ENCODE peak calls at places on chromosome 17, in five cellular contexts. One of them, this sample, is unnamed.

GRCh38 chr17:76354317-76354729 is 607 bp upstream of the PRPSAP1 start:
- DNase-seq in IMR-90: no peak
- DNase-seq in adrenal gland: no peak
- DNase-seq in spleen: peak; percentile 78
- DNase-seq in Peyer's patch: no peak
- DNase-seq in this sample: no peak

GRCh38 chr17:77831497-77832179 is 126.9 kb upstream of the TNRC6C start:
- DNase-seq in IMR-90: peak; percentile 77
- DNase-seq in spleen: peak; percentile 46
- DNase-seq in Peyer's patch: no peak
- DNase-seq in adrenal gland: no peak
- DNase-seq in this sample: no peak

GRCh38 chr17:65794572-65794971 is 233.1 kb upstream of the AXIN2 start:
- DNase-seq in adrenal gland: no peak
- DNase-seq in spleen: no peak
- DNase-seq in IMR-90: peak; percentile 13
- DNase-seq in Peyer's patch: no peak
- DNase-seq in this sample: no peak

GRCh38 chr17:54992797-54993639 is 24.5 kb downstream of the STXBP4 start:
- DNase-seq in adrenal gland: no peak
- DNase-seq in Peyer's patch: no peak
- DNase-seq in spleen: no peak
- DNase-seq in IMR-90: peak; percentile 54
- DNase-seq in this sample: no peak

GRCh38 chr17:64679710-64680216 is 17.7 kb upstream of the SMURF2 start:
- DNase-seq in IMR-90: peak; percentile 99
- DNase-seq in adrenal gland: no peak
- DNase-seq in Peyer's patch: no peak
- DNase-seq in spleen: no peak
- DNase-seq in this sample: no peak

GRCh38 chr17:15263206-15263579 is 1.9 kb downstream of the PMP22 start:
- DNase-seq in adrenal gland: peak; percentile 86
- DNase-seq in spleen: peak; percentile 75
- DNase-seq in Peyer's patch: peak; percentile 80
- DNase-seq in IMR-90: peak; percentile 73
- DNase-seq in this sample: peak; percentile 98

GRCh38 chr17:51166987-51167931 is 1.0 kb downstream of the NME2 start:
- DNase-seq in adrenal gland: peak; percentile 63
- DNase-seq in spleen: peak; percentile 90
- DNase-seq in Peyer's patch: peak; percentile 72
- DNase-seq in IMR-90: peak; percentile 19
- DNase-seq in this sample: peak; percentile 88

GRCh38 chr17:79707931-79708891 is 22.5 kb upstream of the ENPP7 start:
- DNase-seq in IMR-90: peak; percentile 38
- DNase-seq in Peyer's patch: peak; percentile 72
- DNase-seq in adrenal gland: peak; percentile 42
- DNase-seq in spleen: peak; percentile 81
- DNase-seq in this sample: peak; percentile 91

DNA sequence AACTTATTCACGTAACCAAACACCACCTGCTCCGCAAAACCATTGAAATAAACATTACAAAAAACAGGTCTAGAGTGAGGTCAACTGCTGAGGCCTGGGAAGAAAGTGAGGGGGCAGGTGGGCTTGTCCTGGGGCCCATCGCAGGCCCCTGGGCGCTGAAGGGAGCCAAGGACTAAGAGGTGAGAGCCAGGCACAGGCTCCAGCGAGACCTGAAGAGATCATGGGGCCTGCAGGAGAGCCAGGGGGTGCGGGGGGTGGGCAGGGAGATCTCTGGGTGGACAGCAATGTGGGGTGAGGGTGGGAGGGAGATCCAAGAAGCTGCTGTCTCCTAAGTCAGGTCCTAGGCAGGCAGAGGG is 7.9 kb downstream of the ARHGAP27 start:
- DNase-seq in IMR-90: no peak
- DNase-seq in spleen: peak; percentile 62
- DNase-seq in adrenal gland: no peak
- DNase-seq in Peyer's patch: no peak
- DNase-seq in this sample: no peak
- H3K4me3 ChIP-seq in IMR-90: no peak overlapping the region
- H3K4me3 ChIP-seq in spleen: no peak overlapping the region
- H3K4me3 ChIP-seq in adrenal gland: no peak overlapping the region
- H3K4me3 ChIP-seq in Peyer's patch: no peak overlapping the region
- H3K4me3 ChIP-seq in this sample: no peak overlapping the region

DNA sequence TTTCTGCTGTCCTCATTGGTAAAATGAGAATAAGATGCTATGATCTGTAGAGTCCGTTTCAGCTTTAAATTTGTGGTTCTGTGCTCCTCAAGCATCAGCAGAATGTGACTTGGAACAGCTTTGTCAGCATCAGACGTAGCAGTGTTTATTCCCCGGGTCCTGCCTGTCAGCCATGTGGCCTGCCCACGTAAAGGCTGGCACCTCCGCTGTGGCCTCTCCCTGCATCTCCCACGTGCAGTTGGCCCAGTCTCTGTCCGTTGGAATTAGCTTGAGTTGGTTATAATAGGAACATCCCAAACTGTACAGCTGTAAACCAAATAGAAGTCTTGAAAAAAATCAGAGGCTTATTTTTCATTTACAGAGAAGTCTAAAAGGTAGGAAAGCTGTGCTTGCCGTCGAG is 61.7 kb downstream of the ARHGAP44 start:
- DNase-seq in IMR-90: no peak
- DNase-seq in Peyer's patch: no peak
- DNase-seq in spleen: no peak
- DNase-seq in adrenal gland: no peak
- DNase-seq in this sample: no peak
- TF ChIP-seq POLR2A in IMR-90: no peak
- TF ChIP-seq POLR2A in Peyer's patch: no peak
- TF ChIP-seq POLR2A in spleen: no peak
- TF ChIP-seq POLR2A in adrenal gland: no peak
- TF ChIP-seq POLR2A in this sample: no peak

DNA sequence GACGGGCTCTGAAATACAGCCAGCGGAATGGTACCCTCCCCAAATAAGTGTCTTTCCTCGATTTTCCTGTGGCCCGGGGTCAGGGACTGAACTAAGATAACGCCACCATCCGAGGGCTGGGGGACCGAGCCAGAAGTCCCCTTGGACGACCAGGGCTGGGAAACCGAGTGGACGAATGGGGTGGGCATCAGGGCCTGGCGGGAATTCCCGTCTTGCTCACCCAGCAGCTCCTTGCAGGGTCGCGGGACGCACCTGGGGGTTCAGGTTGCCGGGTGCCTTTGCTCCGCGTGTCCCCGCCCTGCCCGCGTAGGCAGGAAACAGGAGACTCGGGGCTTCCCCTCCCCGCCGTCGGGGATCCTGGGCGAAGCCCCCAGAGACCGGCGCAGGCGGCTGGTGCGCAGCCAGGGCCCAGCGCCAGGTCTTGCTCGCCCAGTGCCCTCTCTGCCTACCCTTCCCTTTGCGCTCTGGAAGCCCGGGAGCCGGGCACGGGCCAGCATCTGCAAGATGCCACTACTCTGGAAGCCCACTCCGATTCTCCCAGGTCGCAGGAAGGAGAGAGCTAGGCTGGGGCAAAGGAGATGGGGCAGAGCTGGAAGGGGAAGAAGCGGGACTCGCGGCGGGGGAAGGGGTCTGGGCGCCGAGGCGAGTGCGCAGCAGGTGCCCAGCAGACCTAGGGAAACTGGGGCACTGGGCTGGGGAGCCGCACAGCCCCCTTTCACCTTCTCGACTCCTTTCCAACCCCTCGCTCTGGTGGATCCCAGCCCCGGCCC is 729 bp upstream of the GRIN2C start:
- DNase-seq in Peyer's patch: no peak
- DNase-seq in spleen: no peak
- DNase-seq in IMR-90: no peak
- DNase-seq in adrenal gland: no peak
- DNase-seq in this sample: no peak
- H3K4me3 ChIP-seq in Peyer's patch: peak overlapping the region; percentile 42
- H3K4me3 ChIP-seq in spleen: no peak overlapping the region
- H3K4me3 ChIP-seq in IMR-90: no peak overlapping the region
- H3K4me3 ChIP-seq in adrenal gland: peak overlapping the region; percentile 35
- H3K4me3 ChIP-seq in this sample: no peak overlapping the region

DNA sequence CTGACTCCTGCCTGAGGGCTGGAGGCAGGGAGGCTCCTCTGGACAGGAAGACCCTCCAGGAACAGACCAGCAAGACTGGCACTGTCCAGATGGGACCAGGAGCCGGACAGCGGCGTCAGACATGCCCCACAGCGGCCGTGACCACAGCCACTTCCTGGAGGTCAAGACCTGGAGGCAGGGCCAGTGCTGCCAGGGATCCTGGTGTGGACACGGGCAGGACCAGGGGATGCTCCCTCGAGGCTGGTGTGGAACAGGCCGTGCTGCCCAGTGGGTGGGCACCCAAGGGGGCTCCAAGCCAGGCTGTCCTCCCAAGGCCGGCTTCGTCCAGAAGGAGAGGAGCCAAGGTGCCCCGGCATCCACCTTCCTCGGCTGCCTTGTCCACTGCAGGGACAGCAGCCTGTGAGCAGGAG is 4.5 kb upstream of the CCDC57 start:
- DNase-seq in Peyer's patch: no peak
- DNase-seq in IMR-90: no peak
- DNase-seq in spleen: peak; percentile 93
- DNase-seq in adrenal gland: no peak
- DNase-seq in this sample: peak; percentile 88
- TF ChIP-seq POLR2A in Peyer's patch: no peak
- TF ChIP-seq POLR2A in IMR-90: no peak
- TF ChIP-seq POLR2A in spleen: no peak
- TF ChIP-seq POLR2A in adrenal gland: no peak
- TF ChIP-seq POLR2A in this sample: no peak

GRCh38 chr17:47219621-47220475 is 10.7 kb downstream of the MYL4 start:
- DNase-seq in adrenal gland: no peak
- DNase-seq in spleen: no peak
- DNase-seq in Peyer's patch: no peak
- DNase-seq in IMR-90: no peak
- DNase-seq in this sample: peak; percentile 56

GRCh38 chr17:47222032-47222431 is 12.9 kb downstream of the MYL4 start:
- DNase-seq in Peyer's patch: no peak
- DNase-seq in IMR-90: no peak
- DNase-seq in adrenal gland: no peak
- DNase-seq in spleen: no peak
- DNase-seq in this sample: peak; percentile 77

GRCh38 chr17:47221154-47221553 is 12.0 kb downstream of the MYL4 start:
- DNase-seq in IMR-90: no peak
- DNase-seq in Peyer's patch: no peak
- DNase-seq in spleen: no peak
- DNase-seq in adrenal gland: no peak
- DNase-seq in this sample: no peak

GRCh38 chr17:47220531-47220999 is 11.4 kb downstream of the MYL4 start:
- DNase-seq in IMR-90: no peak
- DNase-seq in Peyer's patch: no peak
- DNase-seq in spleen: no peak
- DNase-seq in adrenal gland: no peak
- DNase-seq in this sample: no peak

DNA sequence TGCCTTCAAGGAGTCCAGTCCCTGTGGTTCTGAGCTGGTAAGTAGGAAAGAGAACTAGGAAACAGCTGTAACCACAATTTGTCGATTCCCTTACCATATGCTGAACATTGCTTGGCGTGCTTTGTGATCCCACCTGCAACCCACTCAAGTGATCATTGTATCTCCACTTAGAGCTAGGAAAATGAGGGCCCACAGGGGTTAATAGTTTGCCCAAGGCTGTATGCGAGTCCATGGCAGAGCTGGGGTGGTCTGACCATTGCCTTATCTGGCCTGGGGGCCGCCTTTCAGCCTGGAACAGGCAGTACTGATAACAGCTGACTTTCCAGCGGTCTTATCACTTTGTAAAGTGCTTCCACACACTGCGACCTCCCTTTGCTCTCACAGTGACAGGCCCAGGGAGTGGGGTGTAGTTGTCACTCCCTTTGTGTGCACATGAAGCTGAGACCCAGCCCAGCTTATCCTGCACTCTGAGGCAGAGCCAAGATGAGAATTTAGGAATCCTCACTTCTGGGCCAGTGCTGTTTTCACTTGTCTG is 9.8 kb downstream of the MYL4 start:
- DNase-seq in adrenal gland: no peak
- DNase-seq in Peyer's patch: no peak
- DNase-seq in spleen: no peak
- DNase-seq in IMR-90: no peak
- DNase-seq in this sample: peak; percentile 53
- H3K4me3 ChIP-seq in adrenal gland: no peak overlapping the region
- H3K4me3 ChIP-seq in Peyer's patch: no peak overlapping the region
- H3K4me3 ChIP-seq in spleen: no peak overlapping the region
- H3K4me3 ChIP-seq in IMR-90: no peak overlapping the region
- H3K4me3 ChIP-seq in this sample: no peak overlapping the region

GRCh38 chr17:10698116-10698818 is 873 bp downstream of the ADPRM start:
- DNase-seq in IMR-90: peak; percentile 10
- DNase-seq in spleen: no peak
- DNase-seq in adrenal gland: no peak
- DNase-seq in Peyer's patch: no peak
- DNase-seq in this sample: no peak

GRCh38 chr17:10699861-10700260 is 2.5 kb downstream of the ADPRM start:
- DNase-seq in Peyer's patch: no peak
- DNase-seq in spleen: no peak
- DNase-seq in IMR-90: no peak
- DNase-seq in adrenal gland: no peak
- DNase-seq in this sample: no peak

GRCh38 chr17:10702574-10702973 is 5.2 kb downstream of the ADPRM start:
- DNase-seq in adrenal gland: no peak
- DNase-seq in IMR-90: peak; percentile 52
- DNase-seq in Peyer's patch: no peak
- DNase-seq in spleen: no peak
- DNase-seq in this sample: no peak

DNA sequence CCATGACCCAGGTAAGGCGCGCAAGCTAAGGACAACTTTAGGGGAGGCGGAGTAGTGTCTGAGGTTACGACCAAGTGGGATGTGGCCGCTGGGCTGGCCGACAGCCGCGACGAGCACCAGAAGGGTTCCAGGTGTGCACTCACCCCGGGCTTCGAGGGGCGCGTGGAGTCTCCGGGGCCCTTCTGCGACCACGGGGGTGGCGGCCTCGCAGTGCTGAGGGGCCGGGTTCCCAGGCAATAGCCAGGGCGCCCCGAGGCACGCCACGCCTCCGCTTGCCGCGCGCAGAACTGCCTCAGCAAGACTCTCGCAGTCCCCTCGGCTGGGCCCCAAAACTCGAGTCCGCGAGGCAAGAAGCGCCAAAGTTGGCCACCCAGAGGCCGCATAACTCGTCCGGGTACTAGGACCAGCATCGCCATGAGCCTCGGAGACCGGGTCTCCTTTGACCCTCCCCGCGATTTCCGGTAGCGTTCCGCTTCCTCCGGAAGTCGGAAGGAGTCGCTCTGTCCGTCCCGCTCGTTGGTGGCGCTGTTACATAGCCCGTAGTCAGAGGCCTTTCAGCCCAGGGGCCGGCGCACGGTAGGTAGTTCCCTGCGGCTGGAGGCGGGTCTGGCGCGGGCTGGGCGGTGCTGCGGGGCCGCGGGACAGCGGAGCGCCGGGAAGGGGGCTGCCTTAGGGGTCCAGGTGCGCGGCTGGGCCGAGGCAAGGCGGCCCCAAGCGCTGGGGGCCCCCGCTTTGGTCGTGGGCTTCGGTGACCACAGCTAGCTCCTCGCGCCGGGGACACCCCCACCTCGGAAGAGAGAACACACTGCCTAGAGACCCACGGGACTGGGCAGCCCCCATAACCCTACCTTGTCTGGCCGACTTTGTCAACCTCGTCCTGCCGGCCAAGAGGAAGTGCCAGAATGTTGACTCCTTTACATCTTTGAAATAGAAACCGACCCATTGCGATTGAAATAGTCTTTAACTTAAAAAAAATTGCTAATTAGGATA is at the start of the genes ADPRM and SCO1:
- DNase-seq in IMR-90: peak; percentile 93
- DNase-seq in adrenal gland: peak; percentile 96
- DNase-seq in Peyer's patch: peak; percentile 98
- DNase-seq in spleen: peak; percentile 99
- DNase-seq in this sample: peak; percentile 90
- TF ChIP-seq POLR2A in IMR-90: peak; percentile 87
- TF ChIP-seq POLR2A in adrenal gland: peak; percentile 79
- TF ChIP-seq POLR2A in Peyer's patch: peak; percentile 96
- TF ChIP-seq POLR2A in spleen: peak; percentile 86
- TF ChIP-seq POLR2A in this sample: no peak